ENCODE peak calls at places on chromosome 19, in six cellular contexts. Z is dermis microvascular lymphatic vessel endothelial cell; E is stimulated activated CD4-positive, alpha-beta T cell treated with anti-CD3 and anti-CD28 coated beads, Interleukin-1b, Interleukin-23, amount 100 ng/mL, for 48 hours; O is activated naive CD4-positive, alpha-beta T cell treated with anti-CD3 and anti-CD28 coated beads for 36 hours; M is effector memory CD4-positive, alpha-beta T cell; A is AG09319. P is an unnamed sample.
A peak's percentile ranks its signal among the peaks of the same experiment; 100 is the strongest.

GRCh38 chr19:4909897-4910593 is 744 bp downstream of the UHRF1 start:
- DNase-seq in Z (peak; percentile 48), A (peak; percentile 65), M (peak; percentile 86), O (peak; percentile 97), E (peak; percentile 94), P (no peak)

GRCh38 chr19:13978721-13979191 is 26.4 kb downstream of the DCAF15 start:
- DNase-seq in A (no peak), O (no peak), M (no peak), Z (no peak), E (no peak), P (no peak)

GRCh38 chr19:47542030-47542475 is 27.2 kb upstream of the NAPA start:
- DNase-seq in M (no peak), O (no peak), Z (no peak), E (no peak), A (no peak), P (no peak)

GRCh38 chr19:11881151-11881800 is 6.3 kb upstream of the ZNF69 start:
- DNase-seq in E (peak; percentile 54), A (no peak), Z (peak; percentile 36), M (peak; percentile 17), O (peak; percentile 78), P (no peak)

GRCh38 chr19:45094707-45095106 is 1.7 kb downstream of the PPP1R37 start:
- DNase-seq in E (no peak), O (no peak), A (no peak), Z (no peak), M (no peak), P (no peak)

GRCh38 chr19:33795370-33796163 is 1.1 kb upstream of the KCTD15 start:
- DNase-seq in E (peak; percentile 54), M (no peak), O (peak; percentile 53), Z (peak; percentile 53), A (peak; percentile 68), P (no peak)

GRCh38 chr19:35309481-35310279 is 17.7 kb downstream of the MAG start:
- DNase-seq in O (no peak), A (no peak), M (no peak), Z (no peak), E (no peak), P (no peak)

GRCh38 chr19:51473009-51473707 is 5.2 kb upstream of the CEACAM18 start:
- DNase-seq in M (peak; percentile 51), E (peak; percentile 86), Z (peak; percentile 25), A (peak; percentile 22), O (peak; percentile 93), P (peak; percentile 27)

GRCh38 chr19:4326837-4327251 is 11.8 kb downstream of the STAP2 start:
- DNase-seq in A (no peak), O (no peak), Z (no peak), M (no peak), E (no peak), P (no peak)

GRCh38 chr19:35224681-35225604 is 3.6 kb downstream of the FAM187B start:
- DNase-seq in M (no peak), A (no peak), O (peak; percentile 54), Z (no peak), E (no peak), P (no peak)

GRCh38 chr19:40466219-40467006 is at the start of gene SPTBN4:
- DNase-seq in O (peak; percentile 84), A (no peak), Z (no peak), E (peak; percentile 89), M (peak; percentile 81), P (no peak)

GRCh38 chr19:41688098-41688497 is at the start of gene CEACAM7:
- DNase-seq in O (no peak), M (no peak), Z (no peak), E (no peak), A (no peak), P (no peak)

GRCh38 chr19:9597027-9597426 is 12.7 kb upstream of the ZNF121 start:
- DNase-seq in E (no peak), A (peak; percentile 32), Z (no peak), O (no peak), M (no peak), P (no peak)

GRCh38 chr19:50926144-50926543 is 14.9 kb upstream of the KLK4 start:
- DNase-seq in E (no peak), M (no peak), A (no peak), O (no peak), Z (no peak), P (no peak)

GRCh38 chr19:39805120-39805519 is 26.5 kb downstream of the LEUTX start:
- DNase-seq in E (no peak), O (no peak), M (no peak), A (no peak), Z (no peak), P (no peak)

GRCh38 chr19:1591421-1592022 is 1.1 kb downstream of the MBD3 start:
- DNase-seq in M (no peak), O (no peak), A (no peak), E (no peak), Z (no peak), P (no peak)

GRCh38 chr19:2227415-2228156 is 8.5 kb downstream of the PLEKHJ1 start:
- DNase-seq in A (no peak), M (no peak), Z (no peak), E (no peak), O (no peak), P (no peak)

GRCh38 chr19:45250832-45251451 is at the start of gene MARK4:
- DNase-seq in M (peak; percentile 30), E (peak; percentile 33), Z (no peak), O (peak; percentile 47), A (peak; percentile 14), P (no peak)

GRCh38 chr19:51664997-51665396 is 18.4 kb upstream of the SIGLEC14 start:
- DNase-seq in A (no peak), M (no peak), Z (no peak), E (no peak), O (no peak), P (no peak)

GRCh38 chr19:2041686-2042484 is 9.2 kb downstream of the MKNK2 start:
- DNase-seq in M (peak; percentile 100), Z (peak; percentile 85), A (peak; percentile 57), O (peak; percentile 99), E (peak; percentile 99), P (no peak)

GRCh38 chr19:4310247-4311121 is 6.1 kb downstream of the FSD1 start:
- DNase-seq in Z (no peak), A (no peak), O (peak; percentile 27), E (no peak), M (no peak), P (no peak)

GRCh38 chr19:15118248-15118647 is 11.0 kb downstream of the SYDE1 start:
- DNase-seq in Z (no peak), E (no peak), M (no peak), O (no peak), A (no peak), P (no peak)

GRCh38 chr19:39237200-39238184 is 7.3 kb downstream of the IFNL3 start:
- DNase-seq in E (peak; percentile 38), O (peak; percentile 74), Z (no peak), M (no peak), A (no peak), P (no peak)

GRCh38 chr19:48796468-48797083 is 14.3 kb downstream of the BCAT2 start:
- DNase-seq in O (no peak), E (no peak), A (no peak), M (no peak), Z (no peak), P (no peak)

GRCh38 chr19:41531438-41532311 is 44.3 kb upstream of the CEACAM21 start:
- DNase-seq in E (peak; percentile 90), O (peak; percentile 95), M (peak; percentile 79), A (peak; percentile 25), Z (peak; percentile 96), P (peak; percentile 99)

GRCh38 chr19:44517146-44517545 is 12.3 kb downstream of the CEACAM20 start:
- DNase-seq in E (no peak), M (no peak), Z (no peak), O (no peak), A (no peak), P (no peak)

GRCh38 chr19:1183543-1184172 is 9.6 kb upstream of the SBNO2 start:
- DNase-seq in O (no peak), M (no peak), E (no peak), A (no peak), Z (peak; percentile 57), P (no peak)

GRCh38 chr19:51651216-51651846 is 4.7 kb upstream of the SIGLEC14 start:
- DNase-seq in E (no peak), M (no peak), Z (no peak), A (no peak), O (no peak), P (no peak)

GRCh38 chr19:35223856-35224505 is 4.6 kb downstream of the FAM187B start:
- DNase-seq in A (no peak), Z (no peak), O (no peak), E (no peak), M (no peak), P (no peak)

GRCh38 chr19:44576843-44577565 is 36.4 kb upstream of the IGSF23 start:
- DNase-seq in E (peak; percentile 37), M (no peak), Z (peak; percentile 41), O (peak; percentile 62), A (no peak), P (no peak)